ENCODE peak calls at places on chromosomes 2 and 18, in five cellular contexts. B is AG04450, N is fibroblast of mammary gland, A is body of pancreas, T is brain microvascular endothelial cell. E is an unnamed sample.

GRCh38 chr18:56789004-56789888 is 138.1 kb downstream of the WDR7 start:
- DNase-seq in B (no peak), N (peak; percentile 35), A (peak; percentile 12), T (peak; percentile 51), E (peak; percentile 6)

GRCh38 chr18:34913837-34914755 is 127.1 kb upstream of the MAPRE2 start:
- DNase-seq in B (peak; percentile 61), N (no peak), A (no peak), T (peak; percentile 85), E (no peak)

GRCh38 chr18:79502785-79503184 is 107.1 kb downstream of the NFATC1 start:
- DNase-seq in B (no peak), N (peak; percentile 2), A (no peak), T (no peak), E (no peak)

GRCh38 chr18:47263828-47264314 is 12.4 kb upstream of the SKOR2 start:
- DNase-seq in B (no peak), N (no peak), A (no peak), T (no peak), E (no peak)

GRCh38 chr2:109230980-109231420 is 102.0 kb downstream of the SH3RF3 start:
- DNase-seq in B (no peak), N (no peak), A (no peak), T (no peak), E (no peak)

GRCh38 chr18:35572644-35573043 is 8.9 kb upstream of the GALNT1 start:
- DNase-seq in B (peak; percentile 3), N (peak; percentile 28), A (no peak), T (peak; percentile 45), E (no peak)

GRCh38 chr2:1721706-1722483 is 22.4 kb downstream of the PXDN start:
- DNase-seq in B (no peak), N (peak; percentile 90), A (no peak), T (peak; percentile 88), E (no peak)

GRCh38 chr2:142280846-142281245 is 150.0 kb upstream of the LRP1B start:
- DNase-seq in B (no peak), N (no peak), A (no peak), T (no peak), E (no peak)

GRCh38 chr2:110994250-110994961 is 126.3 kb upstream of the BCL2L11 start:
- DNase-seq in B (no peak), N (no peak), A (no peak), T (no peak), E (no peak)

GRCh38 chr2:239958366-239958765 is 66.8 kb downstream of the NDUFA10 start:
- DNase-seq in B (no peak), N (no peak), A (no peak), T (no peak), E (no peak)

GRCh38 chr18:24014062-24014985 is at the start of gene TTC39C:
- DNase-seq in B (no peak), N (peak; percentile 68), A (peak; percentile 65), T (peak; percentile 49), E (no peak)

GRCh38 chr18:76573325-76574025 is 78.4 kb upstream of the ZNF516 start:
- DNase-seq in B (no peak), N (peak; percentile 87), A (no peak), T (peak; percentile 22), E (peak; percentile 8)

GRCh38 chr2:74551942-74552913 is 1.5 kb downstream of the LOXL3 start:
- DNase-seq in B (no peak), N (no peak), A (no peak), T (no peak), E (no peak)

GRCh38 chr18:79685281-79685680 is 5.7 kb downstream of the CTDP1 start:
- DNase-seq in B (no peak), N (no peak), A (no peak), T (no peak), E (no peak)

GRCh38 chr2:74332550-74333174 is 10.6 kb downstream of the SLC4A5 start:
- DNase-seq in B (no peak), N (no peak), A (no peak), T (no peak), E (no peak)

GRCh38 chr2:233712596-233713261 is at the start of gene UGT1A5:
- DNase-seq in B (no peak), N (no peak), A (no peak), T (no peak), E (no peak)

GRCh38 chr2:119383410-119384140 is 16.8 kb downstream of the DBI start:
- DNase-seq in B (no peak), N (peak; percentile 18), A (peak; percentile 82), T (no peak), E (peak; percentile 89)

GRCh38 chr2:7377861-7378569 is 460.8 kb downstream of the RNF144A start:
- DNase-seq in B (no peak), N (no peak), A (peak; percentile 61), T (no peak), E (no peak)

GRCh38 chr18:73670046-73670445 is 477.6 kb downstream of the FBXO15 start:
- DNase-seq in B (no peak), N (no peak), A (no peak), T (no peak), E (no peak)

GRCh38 chr2:15938803-15939555 is 1.4 kb upstream of the MYCN start:
- DNase-seq in B (no peak), N (no peak), A (no peak), T (no peak), E (no peak)

GRCh38 chr2:213234641-213235040 is 49.6 kb upstream of the SPAG16 start:
- DNase-seq in B (no peak), N (no peak), A (no peak), T (no peak), E (no peak)

GRCh38 chr2:230847883-230848388 is 16.8 kb upstream of the ITM2C start:
- DNase-seq in B (peak; percentile 44), N (peak; percentile 77), A (peak; percentile 85), T (peak; percentile 85), E (no peak)

GRCh38 chr2:230849633-230850357 is 14.9 kb upstream of the ITM2C start:
- DNase-seq in B (no peak), N (peak; percentile 21), A (peak; percentile 61), T (peak; percentile 18), E (no peak)

GRCh38 chr2:230846360-230846759 is 18.4 kb upstream of the ITM2C start:
- DNase-seq in B (no peak), N (no peak), A (no peak), T (no peak), E (no peak)

GRCh38 chr2:230852113-230852512 is 12.6 kb upstream of the ITM2C start:
- DNase-seq in B (no peak), N (no peak), A (no peak), T (no peak), E (no peak)

GRCh38 chr2:230850358-230850658 is 14.4 kb upstream of the ITM2C start:
- DNase-seq in B (no peak), N (no peak), A (no peak), T (no peak), E (no peak)
- TF ChIP-seq CTCF in B (no peak), N (no peak), A (no peak), T (no peak), E (no peak)

GRCh38 chr2:216340280-216340631 is 32.0 kb downstream of the MARCHF4 start:
- DNase-seq in B (no peak), N (no peak), A (no peak), T (no peak), E (no peak)

GRCh38 chr2:216341151-216341550 is 31.1 kb downstream of the MARCHF4 start:
- DNase-seq in B (no peak), N (peak; percentile 69), A (no peak), T (no peak), E (no peak)

GRCh38 chr2:216335252-216335651 is 37.0 kb downstream of the MARCHF4 start:
- DNase-seq in B (no peak), N (no peak), A (no peak), T (no peak), E (no peak)

GRCh38 chr2:216343221-216343985 is 28.9 kb downstream of the MARCHF4 start:
- DNase-seq in B (no peak), N (peak; percentile 22), A (no peak), T (peak; percentile 32), E (no peak)

DNA sequence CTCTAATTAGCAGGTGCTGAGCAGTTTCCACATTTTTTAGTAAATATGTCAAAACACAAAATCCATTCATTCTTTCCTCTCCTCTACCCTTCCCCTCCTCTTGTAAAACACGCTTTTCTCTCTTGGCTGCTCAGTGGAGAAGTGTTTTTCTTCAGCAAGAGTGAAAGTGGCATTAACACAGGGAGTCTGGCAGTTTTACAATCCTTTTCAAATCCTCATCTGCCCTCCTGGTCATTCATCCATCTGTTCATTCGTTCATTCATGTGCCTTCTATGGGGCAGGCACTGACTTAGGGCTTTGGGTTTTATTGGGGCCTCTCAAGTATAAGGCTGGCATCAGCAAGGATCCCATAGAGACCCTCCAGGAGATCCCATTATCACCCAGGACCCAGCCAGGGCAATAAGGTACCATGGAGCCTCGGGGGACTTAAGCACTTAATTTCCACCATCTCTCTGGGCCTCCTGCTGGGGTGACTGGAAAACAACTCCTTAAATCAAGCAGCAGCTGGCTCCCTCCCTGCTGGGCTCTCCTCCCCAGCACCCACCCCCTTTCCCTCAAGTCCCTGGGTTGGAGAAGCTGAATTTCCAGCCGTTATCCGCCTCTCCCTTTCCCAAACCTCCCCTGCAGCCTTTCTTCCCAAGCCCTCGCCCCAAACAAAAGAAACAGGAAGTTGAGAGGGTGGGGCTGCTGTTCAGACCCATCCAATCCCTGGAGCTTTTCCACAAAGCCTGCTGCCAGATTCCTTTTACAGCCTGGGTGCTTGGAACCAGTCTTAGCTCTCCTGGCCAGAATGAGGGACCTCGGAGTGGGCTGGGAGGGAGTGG is 32.6 kb downstream of the MARCHF4 start:
- DNase-seq in B (peak; percentile 59), N (peak; percentile 47), A (no peak), T (no peak), E (no peak)
- TF ChIP-seq CTCF in B (peak; percentile 42), N (peak; percentile 9), A (no peak), T (peak; percentile 32), E (no peak)

DNA sequence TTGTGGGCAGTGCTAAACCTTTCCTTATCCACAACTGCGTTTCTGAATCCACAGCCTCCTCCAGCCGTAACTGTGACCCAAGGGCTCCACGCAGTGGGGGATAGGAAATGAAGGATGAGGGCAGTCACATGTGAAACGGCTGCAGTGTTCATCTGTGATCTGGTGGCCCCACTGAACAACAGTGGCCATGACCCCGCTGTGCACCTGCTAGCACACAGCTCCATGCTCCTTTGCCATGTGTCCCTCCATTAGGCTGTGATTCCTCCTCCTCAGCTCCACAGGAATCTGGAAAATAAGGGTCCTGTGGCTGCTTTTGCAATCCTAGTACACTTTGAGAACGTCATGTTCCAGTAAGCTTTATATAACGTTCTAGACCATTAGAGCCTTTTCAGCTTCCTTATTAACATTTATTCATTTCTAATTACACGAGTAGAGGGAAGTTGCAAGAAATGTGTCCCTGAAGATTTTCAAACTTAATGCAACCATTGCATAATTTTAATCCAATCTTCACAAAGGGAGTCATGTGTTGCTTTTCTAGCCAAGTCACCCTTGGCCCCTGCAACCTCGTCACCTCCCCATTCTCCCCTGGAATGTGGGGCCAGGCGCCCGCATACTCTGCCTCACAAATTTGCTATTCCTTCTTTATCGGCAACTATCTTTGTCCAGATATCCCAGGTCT is 7.1 kb upstream of the NAPG start:
- DNase-seq in B (no peak), N (peak; percentile 41), A (peak; percentile 29), T (peak; percentile 13), E (no peak)
- TF ChIP-seq CTCF in B (no peak), N (peak; percentile 33), A (peak; percentile 30), T (peak; percentile 54), E (peak; percentile 25)

GRCh38 chr2:30231726-30232026 is 342 bp downstream of the LBH start:
- DNase-seq in B (no peak), N (no peak), A (no peak), T (no peak), E (no peak)

GRCh38 chr2:30234180-30234971 is 3.0 kb downstream of the LBH start:
- DNase-seq in B (peak; percentile 83), N (peak; percentile 87), A (no peak), T (peak; percentile 95), E (no peak)

GRCh38 chr2:30232027-30232800 is 880 bp downstream of the LBH start:
- DNase-seq in B (no peak), N (no peak), A (peak; percentile 14), T (no peak), E (no peak)

GRCh38 chr2:30232801-30233130 is 1.4 kb downstream of the LBH start:
- DNase-seq in B (no peak), N (no peak), A (no peak), T (no peak), E (no peak)

GRCh38 chr2:30233142-30233961 is 2.0 kb downstream of the LBH start:
- DNase-seq in B (no peak), N (no peak), A (no peak), T (no peak), E (no peak)
- TF ChIP-seq CTCF in B (no peak), N (no peak), A (no peak), T (no peak), E (no peak)

E was measured in LNCaP clone FGC.